ENCODE peak calls at places on chromosomes 4 and X, in five cellular contexts. R, U, S, I and P are unnamed samples.

GRCh38 chr4:61827907-61828328 is 627.8 kb downstream of the ADGRL3 start:
- DNase-seq in U (no peak), I (no peak), R (no peak), S (no peak), P (no peak)

GRCh38 chr4:26161030-26161824 is 159.6 kb upstream of the RBPJ start:
- DNase-seq in U (no peak), R (no peak), S (no peak), I (no peak), P (no peak)

GRCh38 chr4:139951051-139951450 is 202.9 kb downstream of the MAML3 start:
- DNase-seq in S (no peak), R (no peak), U (no peak), I (no peak), P (no peak)

GRCh38 chr4:135365065-135365464 is 1163.5 kb upstream of the PABPC4L start:
- DNase-seq in R (no peak), I (no peak), U (no peak), S (no peak), P (no peak)

GRCh38 chrX:30875957-30876356 is 13.1 kb downstream of the TAB3 start:
- DNase-seq in I (no peak), R (no peak), U (no peak), S (no peak), P (no peak)

GRCh38 chrX:55758033-55758432 is 40.5 kb downstream of the RRAGB start:
- DNase-seq in S (no peak), R (no peak), I (no peak), U (no peak), P (no peak)

GRCh38 chr4:16626945-16627344 is 271.5 kb downstream of the LDB2 start:
- DNase-seq in I (no peak), U (no peak), S (no peak), R (no peak), P (no peak)

GRCh38 chr4:47349323-47349722 is 114.2 kb downstream of the COMMD8 start:
- DNase-seq in U (no peak), I (no peak), R (no peak), S (no peak), P (no peak)

GRCh38 chr4:26093561-26093960 is 179.5 kb downstream of the SMIM20 start:
- DNase-seq in R (no peak), S (no peak), U (no peak), I (no peak), P (no peak)

GRCh38 chr4:109671350-109671749 is 31.9 kb downstream of the CASP6 start:
- DNase-seq in S (no peak), I (no peak), R (no peak), U (no peak), P (no peak)